ENCODE peak calls at places on chromosomes 13 and 19, in four cellular contexts. One of them, this sample, is unnamed. For H3K27me3, the result is how much of the 10 kb centered on the place peaks cover.

GRCh38 chr19:10206226-10206873 is 11.6 kb upstream of the DNMT1 start:
- DNase-seq in suprapubic skin: no peak
- DNase-seq in ovary: no peak
- DNase-seq in right lobe of liver: no peak
- DNase-seq in this sample: no peak

GRCh38 chr13:32098275-32098674 is 66.7 kb downstream of the FRY start:
- DNase-seq in suprapubic skin: no peak
- DNase-seq in ovary: no peak
- DNase-seq in right lobe of liver: no peak
- DNase-seq in this sample: no peak

GRCh38 chr19:15124572-15125231 is 17.5 kb downstream of the SYDE1 start:
- DNase-seq in suprapubic skin: no peak
- DNase-seq in ovary: no peak
- DNase-seq in right lobe of liver: no peak
- DNase-seq in this sample: no peak

GRCh38 chr13:64075543-64076271 is 2660.1 kb upstream of the PCDH20 start:
- DNase-seq in suprapubic skin: no peak
- DNase-seq in ovary: no peak
- DNase-seq in right lobe of liver: no peak
- DNase-seq in this sample: no peak

GRCh38 chr19:41744850-41745249 is 10.5 kb upstream of the CEACAM6 start:
- DNase-seq in suprapubic skin: no peak
- DNase-seq in ovary: no peak
- DNase-seq in right lobe of liver: no peak
- DNase-seq in this sample: no peak

GRCh38 chr19:46661735-46662592 is 982 bp upstream of the DACT3 start:
- DNase-seq in suprapubic skin: peak
- DNase-seq in ovary: peak
- DNase-seq in right lobe of liver: peak
- DNase-seq in this sample: peak

GRCh38 chr19:18790566-18791314 is at the start of gene COMP:
- DNase-seq in suprapubic skin: no peak
- DNase-seq in ovary: no peak
- DNase-seq in right lobe of liver: no peak
- DNase-seq in this sample: no peak

GRCh38 chr13:34413538-34414210 is 528.4 kb upstream of the NBEA start:
- DNase-seq in suprapubic skin: no peak
- DNase-seq in ovary: no peak
- DNase-seq in right lobe of liver: no peak
- DNase-seq in this sample: no peak

GRCh38 chr13:65188691-65189090 is 2041.4 kb downstream of the PCDH9 start:
- DNase-seq in suprapubic skin: no peak
- DNase-seq in ovary: no peak
- DNase-seq in right lobe of liver: no peak
- DNase-seq in this sample: no peak

GRCh38 chr13:52652980-52653303 is 306 bp downstream of the SUGT1 start:
- DNase-seq in suprapubic skin: no peak
- DNase-seq in ovary: no peak
- DNase-seq in right lobe of liver: peak
- DNase-seq in this sample: no peak

GRCh38 chr19:4829001-4829712 is 2.4 kb downstream of the TICAM1 start:
- DNase-seq in suprapubic skin: no peak
- DNase-seq in ovary: no peak
- DNase-seq in right lobe of liver: peak
- DNase-seq in this sample: no peak
- TF ChIP-seq CTCF in suprapubic skin: no peak
- TF ChIP-seq CTCF in ovary: no peak
- TF ChIP-seq CTCF in right lobe of liver: peak
- TF ChIP-seq CTCF in this sample: no peak

GRCh38 chr19:38335949-38336637 is 463 bp downstream of the CATSPERG start:
- DNase-seq in suprapubic skin: peak
- DNase-seq in ovary: peak
- DNase-seq in right lobe of liver: peak
- DNase-seq in this sample: no peak
- H3K27ac ChIP-seq in suprapubic skin: peak
- H3K27ac ChIP-seq in ovary: peak
- H3K27ac ChIP-seq in right lobe of liver: peak
- H3K27ac ChIP-seq in this sample: peak

GRCh38 chr13:27911499-27911898 is 8.3 kb upstream of the PDX1 start:
- DNase-seq in suprapubic skin: no peak
- DNase-seq in ovary: no peak
- DNase-seq in right lobe of liver: no peak
- DNase-seq in this sample: no peak
- H3K27me3 ChIP-seq in suprapubic skin: half or more
- H3K27me3 ChIP-seq in ovary: under half
- H3K27me3 ChIP-seq in right lobe of liver: under half
- H3K27me3 ChIP-seq in this sample: under half

GRCh38 chr13:113836917-113837553 is 26.8 kb downstream of the GAS6 start:
- DNase-seq in suprapubic skin: no peak
- DNase-seq in ovary: peak
- DNase-seq in right lobe of liver: peak
- DNase-seq in this sample: no peak

GRCh38 chr13:113833111-113833830 is 30.6 kb downstream of the GAS6 start:
- DNase-seq in suprapubic skin: no peak
- DNase-seq in ovary: no peak
- DNase-seq in right lobe of liver: peak
- DNase-seq in this sample: no peak

GRCh38 chr13:113835461-113836274 is 28.2 kb downstream of the GAS6 start:
- DNase-seq in suprapubic skin: no peak
- DNase-seq in ovary: no peak
- DNase-seq in right lobe of liver: peak
- DNase-seq in this sample: no peak

GRCh38 chr13:113832631-113833030 is 31.2 kb downstream of the GAS6 start:
- DNase-seq in suprapubic skin: no peak
- DNase-seq in ovary: no peak
- DNase-seq in right lobe of liver: no peak
- DNase-seq in this sample: no peak

DNA sequence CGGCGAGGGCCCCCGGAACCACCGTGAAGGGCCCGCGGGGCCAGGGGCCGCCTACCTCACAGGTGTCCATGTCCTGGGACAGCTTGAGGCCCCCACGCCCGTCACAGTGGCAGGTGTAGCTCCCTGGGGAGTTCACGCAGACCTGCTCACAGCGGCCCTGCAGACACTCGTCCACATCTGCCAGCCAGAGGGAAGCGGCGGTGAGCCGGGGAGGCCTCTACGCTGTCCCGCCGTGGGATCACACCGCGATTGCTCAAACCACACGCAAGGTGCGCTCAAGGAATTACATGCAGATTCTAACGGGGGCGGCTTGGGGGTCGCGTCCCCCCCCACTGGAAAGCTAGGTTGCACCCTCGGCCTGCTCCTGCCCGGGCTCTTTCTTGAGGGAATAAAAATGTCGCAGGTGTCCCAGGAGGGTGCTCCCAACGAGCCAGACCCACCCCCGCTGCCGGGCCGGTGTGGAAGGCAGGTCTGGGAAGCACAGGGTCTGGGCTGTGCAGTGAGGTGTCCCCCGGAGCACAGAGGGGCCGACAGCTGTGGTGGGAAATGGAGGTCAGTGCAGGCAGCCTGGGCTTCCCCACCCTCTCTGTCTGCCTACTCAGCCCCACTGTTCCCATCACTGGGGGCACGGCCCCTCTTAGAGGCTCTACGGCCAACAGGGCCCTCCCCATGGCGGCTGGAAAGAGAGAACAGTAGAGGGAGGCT is 29.2 kb downstream of the GAS6 start:
- DNase-seq in suprapubic skin: no peak
- DNase-seq in ovary: no peak
- DNase-seq in right lobe of liver: peak
- DNase-seq in this sample: no peak
- TF ChIP-seq CTCF in suprapubic skin: no peak
- TF ChIP-seq CTCF in ovary: no peak
- TF ChIP-seq CTCF in right lobe of liver: no peak
- TF ChIP-seq CTCF in this sample: no peak

DNA sequence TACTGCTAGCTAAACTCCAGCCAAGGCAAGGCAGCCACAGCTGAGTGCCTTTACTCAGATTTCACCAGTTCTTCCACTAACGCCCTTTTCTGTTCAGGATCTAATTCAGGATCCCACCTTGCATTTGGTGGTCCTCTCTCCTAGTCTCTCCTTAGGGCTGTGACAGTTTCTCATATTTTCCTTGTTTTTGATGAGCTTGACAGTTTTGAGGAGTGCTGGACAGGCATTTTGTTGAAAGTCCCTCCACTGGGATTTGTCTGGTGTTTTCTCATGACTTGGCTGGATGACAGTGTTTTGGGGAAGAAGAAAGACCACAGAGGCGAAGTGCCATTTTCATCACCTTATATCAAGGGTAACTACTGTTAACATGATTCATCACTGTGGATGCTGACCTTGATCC is 162.3 kb upstream of the TSC22D1 start:
- DNase-seq in suprapubic skin: no peak
- DNase-seq in ovary: no peak
- DNase-seq in right lobe of liver: no peak
- DNase-seq in this sample: no peak
- H3K27ac ChIP-seq in suprapubic skin: no peak
- H3K27ac ChIP-seq in ovary: no peak
- H3K27ac ChIP-seq in right lobe of liver: no peak
- H3K27ac ChIP-seq in this sample: no peak

This sample was measured in vagina.